ENCODE peak calls at places on chromosomes 3 and 15, in seven cellular contexts. One of them, this sample, is unnamed.

GRCh38 chr15:66847565-66847991 is 145.5 kb downstream of the SMAD6 start:
- DNase-seq in uterus: no peak
- DNase-seq in cardiac muscle cell: no peak
- DNase-seq in SJSA1: no peak
- DNase-seq in astrocyte of the spinal cord: no peak
- DNase-seq in ascending aorta: no peak
- DNase-seq in OCI-LY7: no peak
- DNase-seq in this sample: no peak

GRCh38 chr3:79016587-79017380 is 751.0 kb downstream of the ROBO1 start:
- DNase-seq in uterus: no peak
- DNase-seq in cardiac muscle cell: no peak
- DNase-seq in SJSA1: no peak
- DNase-seq in astrocyte of the spinal cord: no peak
- DNase-seq in ascending aorta: no peak
- DNase-seq in OCI-LY7: no peak
- DNase-seq in this sample: no peak

GRCh38 chr3:116280130-116280740 is 165.1 kb downstream of the LSAMP start:
- DNase-seq in uterus: no peak
- DNase-seq in cardiac muscle cell: no peak
- DNase-seq in SJSA1: no peak
- DNase-seq in astrocyte of the spinal cord: no peak
- DNase-seq in ascending aorta: no peak
- DNase-seq in OCI-LY7: no peak
- DNase-seq in this sample: no peak

GRCh38 chr3:129525341-129525968 is 3.0 kb upstream of the RHO start:
- DNase-seq in uterus: no peak
- DNase-seq in cardiac muscle cell: no peak
- DNase-seq in SJSA1: no peak
- DNase-seq in astrocyte of the spinal cord: peak
- DNase-seq in ascending aorta: no peak
- DNase-seq in OCI-LY7: no peak
- DNase-seq in this sample: no peak

GRCh38 chr3:97817965-97818364 is 3.8 kb upstream of the CRYBG3 start:
- DNase-seq in uterus: no peak
- DNase-seq in cardiac muscle cell: no peak
- DNase-seq in SJSA1: no peak
- DNase-seq in astrocyte of the spinal cord: no peak
- DNase-seq in ascending aorta: no peak
- DNase-seq in OCI-LY7: no peak
- DNase-seq in this sample: no peak

GRCh38 chr3:139320551-139321309 is 23.1 kb upstream of the MRPS22 start:
- DNase-seq in uterus: no peak
- DNase-seq in cardiac muscle cell: no peak
- DNase-seq in SJSA1: no peak
- DNase-seq in astrocyte of the spinal cord: no peak
- DNase-seq in ascending aorta: no peak
- DNase-seq in OCI-LY7: no peak
- DNase-seq in this sample: no peak

GRCh38 chr15:79598639-79599038 is 166.5 kb downstream of the MINAR1 start:
- DNase-seq in uterus: no peak
- DNase-seq in cardiac muscle cell: no peak
- DNase-seq in SJSA1: no peak
- DNase-seq in astrocyte of the spinal cord: no peak
- DNase-seq in ascending aorta: no peak
- DNase-seq in OCI-LY7: no peak
- DNase-seq in this sample: no peak

GRCh38 chr15:25860885-25861866 is 2.0 kb downstream of the ATP10A start:
- DNase-seq in uterus: no peak
- DNase-seq in cardiac muscle cell: no peak
- DNase-seq in SJSA1: no peak
- DNase-seq in astrocyte of the spinal cord: no peak
- DNase-seq in ascending aorta: no peak
- DNase-seq in OCI-LY7: peak
- DNase-seq in this sample: no peak

GRCh38 chr3:67486883-67487282 is 167.5 kb downstream of the SUCLG2 start:
- DNase-seq in uterus: no peak
- DNase-seq in cardiac muscle cell: no peak
- DNase-seq in SJSA1: no peak
- DNase-seq in astrocyte of the spinal cord: no peak
- DNase-seq in ascending aorta: no peak
- DNase-seq in OCI-LY7: no peak
- DNase-seq in this sample: no peak

GRCh38 chr3:94928921-94929320 is 866.1 kb downstream of the NSUN3 start:
- DNase-seq in uterus: no peak
- DNase-seq in cardiac muscle cell: no peak
- DNase-seq in SJSA1: no peak
- DNase-seq in astrocyte of the spinal cord: peak
- DNase-seq in ascending aorta: no peak
- DNase-seq in OCI-LY7: no peak
- DNase-seq in this sample: no peak

GRCh38 chr3:190404715-190405114 is 16.8 kb downstream of the CLDN16 start:
- DNase-seq in uterus: no peak
- DNase-seq in cardiac muscle cell: no peak
- DNase-seq in SJSA1: no peak
- DNase-seq in astrocyte of the spinal cord: no peak
- DNase-seq in ascending aorta: no peak
- DNase-seq in OCI-LY7: no peak
- DNase-seq in this sample: no peak

GRCh38 chr3:194121881-194122280 is 14.1 kb upstream of the HES1 start:
- DNase-seq in uterus: no peak
- DNase-seq in cardiac muscle cell: no peak
- DNase-seq in SJSA1: no peak
- DNase-seq in astrocyte of the spinal cord: peak
- DNase-seq in ascending aorta: no peak
- DNase-seq in OCI-LY7: no peak
- DNase-seq in this sample: no peak
- H3K4me3 ChIP-seq in uterus: no peak
- H3K4me3 ChIP-seq in cardiac muscle cell: no peak
- H3K4me3 ChIP-seq in SJSA1: no peak
- H3K4me3 ChIP-seq in astrocyte of the spinal cord: no peak
- H3K4me3 ChIP-seq in ascending aorta: no peak
- H3K4me3 ChIP-seq in OCI-LY7: no peak
- H3K4me3 ChIP-seq in this sample: no peak

DNA sequence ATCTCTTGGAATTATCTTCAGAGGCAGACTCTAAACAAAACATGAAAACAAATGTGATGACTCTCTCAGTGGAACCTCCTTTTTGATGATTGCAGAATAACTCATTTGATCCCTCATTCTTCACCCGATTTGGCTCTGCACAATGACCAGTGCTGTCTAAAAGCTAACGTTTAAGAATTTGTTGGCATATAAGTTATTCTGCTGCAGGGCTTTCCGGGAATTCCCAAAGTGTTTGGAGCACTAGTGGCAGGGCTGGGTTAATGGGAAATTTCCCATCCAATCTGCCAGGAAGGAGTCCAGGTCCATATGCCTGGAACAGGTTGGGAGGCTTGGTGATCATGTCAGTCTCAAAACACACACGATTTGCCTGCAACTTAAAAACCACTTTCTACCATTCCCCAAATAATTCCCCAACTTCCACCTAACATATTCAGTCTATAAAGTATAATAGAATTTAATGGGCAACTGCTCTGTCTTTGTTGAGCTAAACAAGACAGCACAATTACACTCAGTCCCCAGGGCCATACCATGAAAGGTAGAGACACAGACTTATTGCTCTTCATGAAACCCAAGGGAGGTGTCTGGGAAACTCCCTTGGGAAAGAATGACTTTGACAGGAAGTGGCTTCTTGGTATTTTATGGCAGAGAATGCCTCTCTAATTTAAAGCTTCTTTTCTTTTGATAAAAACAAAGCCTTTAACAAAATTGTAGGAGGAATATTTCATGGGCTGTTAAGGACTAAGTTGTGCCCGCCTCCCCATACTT is 38.0 kb downstream of the ARRDC4 start:
- DNase-seq in uterus: no peak
- DNase-seq in cardiac muscle cell: no peak
- DNase-seq in SJSA1: no peak
- DNase-seq in astrocyte of the spinal cord: no peak
- DNase-seq in ascending aorta: no peak
- DNase-seq in OCI-LY7: no peak
- DNase-seq in this sample: no peak
- H3K4me3 ChIP-seq in uterus: no peak
- H3K4me3 ChIP-seq in cardiac muscle cell: no peak
- H3K4me3 ChIP-seq in SJSA1: no peak
- H3K4me3 ChIP-seq in astrocyte of the spinal cord: no peak
- H3K4me3 ChIP-seq in ascending aorta: no peak
- H3K4me3 ChIP-seq in OCI-LY7: no peak
- H3K4me3 ChIP-seq in this sample: no peak

DNA sequence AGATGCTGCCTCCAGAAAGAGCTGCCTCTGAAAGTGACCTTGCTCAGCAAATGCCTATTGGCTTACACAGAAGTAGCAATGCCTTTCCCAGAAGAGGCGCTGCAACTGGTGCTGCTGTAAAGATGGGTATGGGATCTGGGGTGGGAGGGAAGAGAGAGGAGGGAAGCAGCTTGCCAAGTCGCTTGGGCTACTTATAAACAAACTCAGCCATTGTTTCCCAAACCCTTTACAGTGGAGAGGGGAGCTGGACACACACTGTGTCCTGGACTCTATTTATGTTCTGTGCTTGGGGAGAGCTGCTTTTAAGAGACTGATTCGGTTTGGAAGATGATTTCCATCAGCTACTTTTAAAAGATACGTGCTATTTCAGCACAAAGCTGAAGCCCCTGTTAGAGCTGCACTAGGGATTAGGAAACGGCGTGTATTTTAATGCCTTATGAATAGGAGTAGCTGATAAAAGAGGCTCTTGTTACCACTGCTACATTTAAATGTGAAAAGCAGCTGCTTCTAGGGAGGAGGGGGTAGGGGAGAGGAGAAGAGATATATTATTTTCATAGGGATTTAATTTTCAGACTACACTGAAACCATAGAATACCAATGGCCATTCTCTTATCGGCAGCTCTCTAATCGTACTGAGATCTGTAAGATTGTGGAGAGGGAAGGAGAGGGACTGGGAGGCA is 440.6 kb downstream of the MCTP2 start:
- DNase-seq in uterus: peak
- DNase-seq in cardiac muscle cell: peak
- DNase-seq in SJSA1: no peak
- DNase-seq in astrocyte of the spinal cord: peak
- DNase-seq in ascending aorta: no peak
- DNase-seq in OCI-LY7: no peak
- DNase-seq in this sample: no peak
- H3K4me3 ChIP-seq in uterus: no peak
- H3K4me3 ChIP-seq in cardiac muscle cell: no peak
- H3K4me3 ChIP-seq in SJSA1: no peak
- H3K4me3 ChIP-seq in astrocyte of the spinal cord: no peak
- H3K4me3 ChIP-seq in ascending aorta: no peak
- H3K4me3 ChIP-seq in OCI-LY7: no peak
- H3K4me3 ChIP-seq in this sample: no peak

DNA sequence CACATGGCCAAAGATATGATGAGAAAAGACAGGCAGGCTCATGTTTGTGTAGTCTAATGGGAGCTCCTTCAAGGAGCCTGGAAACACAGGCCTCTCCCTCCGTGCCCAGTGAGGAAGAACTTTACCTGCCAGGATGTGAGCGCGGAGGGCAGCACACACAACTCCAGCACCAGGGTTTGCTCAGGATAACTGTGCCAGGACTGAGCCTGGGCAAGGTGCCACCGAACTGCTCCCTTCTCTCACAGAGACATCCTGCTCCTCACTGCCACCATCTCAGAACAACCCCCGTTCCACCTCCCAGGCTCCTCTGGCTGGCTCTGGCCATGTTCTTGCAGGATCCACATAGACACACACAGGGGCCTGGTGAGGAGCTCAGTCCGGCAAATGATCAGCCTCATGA is 87.4 kb downstream of the NUP210 start:
- DNase-seq in uterus: no peak
- DNase-seq in cardiac muscle cell: no peak
- DNase-seq in SJSA1: no peak
- DNase-seq in astrocyte of the spinal cord: no peak
- DNase-seq in ascending aorta: no peak
- DNase-seq in OCI-LY7: no peak
- DNase-seq in this sample: no peak
- H3K4me3 ChIP-seq in uterus: no peak
- H3K4me3 ChIP-seq in cardiac muscle cell: no peak
- H3K4me3 ChIP-seq in SJSA1: no peak
- H3K4me3 ChIP-seq in astrocyte of the spinal cord: no peak
- H3K4me3 ChIP-seq in ascending aorta: no peak
- H3K4me3 ChIP-seq in OCI-LY7: peak
- H3K4me3 ChIP-seq in this sample: no peak

DNA sequence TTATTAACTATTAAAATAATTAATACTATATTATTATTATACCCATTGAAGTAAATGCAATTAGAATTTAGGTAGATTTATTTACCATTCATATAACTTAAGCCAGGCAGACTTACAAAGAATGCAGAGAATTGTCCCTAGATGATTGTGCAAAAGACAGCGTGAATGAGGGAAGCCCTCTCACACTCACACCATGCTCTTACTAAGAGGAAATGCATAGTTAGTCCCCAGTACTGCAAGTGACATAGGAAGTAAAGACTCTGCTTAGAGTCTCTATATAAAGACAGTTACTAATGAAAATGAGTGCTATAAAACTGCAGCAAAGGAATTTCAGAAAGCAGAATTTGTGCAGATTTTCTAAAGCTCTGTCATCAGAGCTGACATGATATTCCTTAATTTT is 270.4 kb downstream of the ZBBX start:
- DNase-seq in uterus: no peak
- DNase-seq in cardiac muscle cell: no peak
- DNase-seq in SJSA1: no peak
- DNase-seq in astrocyte of the spinal cord: no peak
- DNase-seq in ascending aorta: no peak
- DNase-seq in OCI-LY7: no peak
- DNase-seq in this sample: no peak
- H3K4me3 ChIP-seq in uterus: no peak
- H3K4me3 ChIP-seq in cardiac muscle cell: no peak
- H3K4me3 ChIP-seq in SJSA1: no peak
- H3K4me3 ChIP-seq in astrocyte of the spinal cord: no peak
- H3K4me3 ChIP-seq in ascending aorta: no peak
- H3K4me3 ChIP-seq in OCI-LY7: no peak
- H3K4me3 ChIP-seq in this sample: no peak

DNA sequence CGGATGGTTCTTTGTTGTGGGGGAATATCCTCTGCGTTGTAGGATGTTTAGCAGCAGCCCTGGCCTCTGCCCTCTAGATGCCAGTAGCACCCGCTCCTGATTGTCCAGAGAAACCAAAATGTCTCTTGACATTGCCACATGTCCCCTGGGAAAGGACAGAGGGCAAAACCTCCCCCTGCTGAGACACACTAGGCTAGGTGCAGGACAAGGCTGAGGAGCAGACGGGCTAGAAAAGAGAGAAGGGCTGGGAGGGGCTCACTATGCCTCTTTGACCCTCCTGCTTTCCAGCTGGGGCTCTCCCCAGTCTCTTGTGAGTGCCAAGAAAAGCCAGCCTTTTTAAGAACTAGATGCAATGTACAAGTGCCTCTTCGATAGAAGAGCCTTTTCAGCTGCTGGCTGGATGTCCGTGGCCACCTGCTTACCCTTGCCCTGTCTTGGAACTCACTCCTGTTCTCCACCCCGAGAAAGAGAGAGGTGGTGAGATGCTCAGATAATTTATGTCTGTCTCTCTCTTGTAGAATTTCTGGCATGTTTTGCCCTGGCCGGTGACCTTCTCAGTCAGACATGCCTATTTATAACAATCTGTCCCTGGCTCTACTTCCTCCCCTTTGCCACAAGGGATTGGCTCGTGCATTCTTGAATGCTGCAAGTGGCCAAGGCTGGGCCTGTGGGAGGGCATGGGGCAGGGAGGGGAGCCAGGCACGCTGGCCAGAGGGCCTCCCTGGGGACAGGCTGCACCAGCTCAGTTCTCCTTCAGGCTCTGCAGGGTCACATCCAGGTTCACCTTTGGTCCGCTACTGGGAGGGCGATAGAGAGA is 142.6 kb downstream of the RPLP1 start:
- DNase-seq in uterus: peak
- DNase-seq in cardiac muscle cell: peak
- DNase-seq in SJSA1: no peak
- DNase-seq in astrocyte of the spinal cord: peak
- DNase-seq in ascending aorta: peak
- DNase-seq in OCI-LY7: no peak
- DNase-seq in this sample: no peak
- H3K4me3 ChIP-seq in uterus: no peak
- H3K4me3 ChIP-seq in cardiac muscle cell: no peak
- H3K4me3 ChIP-seq in SJSA1: no peak
- H3K4me3 ChIP-seq in astrocyte of the spinal cord: no peak
- H3K4me3 ChIP-seq in ascending aorta: peak
- H3K4me3 ChIP-seq in OCI-LY7: no peak
- H3K4me3 ChIP-seq in this sample: no peak